ENCODE peak calls at places on chromosomes 12 and 14, in nine cellular contexts. S is body of pancreas; I is ovary; C is gastrocnemius medialis; Z is iPS DF 6.9; V is CD8-positive, alpha-beta T cell; E is sigmoid colon; F is RWPE1; K is endothelial cell of umbilical vein. Y is an unnamed sample.

GRCh38 chr14:81453166-81453766 is 53.1 kb upstream of the STON2 start:
- DNase-seq in K (peak; percentile 48), F (peak; percentile 37), I (peak; percentile 60), E (peak; percentile 71), S (peak; percentile 63), C (peak; percentile 39), Z (no peak), V (peak; percentile 45), Y (no peak)

GRCh38 chr14:65153101-65153500 is 50.8 kb upstream of the MAX start:
- DNase-seq in F (no peak), C (no peak), K (no peak), I (peak; percentile 50), V (no peak), Z (no peak), S (no peak), E (no peak), Y (no peak)

GRCh38 chr12:10722905-10723866 is at the start of gene YBX3:
- DNase-seq in V (peak; percentile 60), C (peak; percentile 93), Z (no peak), K (peak; percentile 84), E (peak; percentile 95), I (peak; percentile 90), F (peak; percentile 80), S (peak; percentile 93), Y (peak; percentile 94)

GRCh38 chr12:78697817-78698415 is 166.7 kb upstream of the SYT1 start:
- DNase-seq in I (no peak), E (no peak), Z (no peak), C (no peak), F (peak; percentile 9), S (no peak), V (no peak), K (peak; percentile 14), Y (no peak)

GRCh38 chr12:83265798-83266197 is 579.1 kb downstream of the TMTC2 start:
- DNase-seq in C (no peak), V (no peak), E (no peak), K (no peak), F (no peak), I (no peak), S (no peak), Z (no peak), Y (no peak)

GRCh38 chr12:104465379-104465778 is 8.6 kb downstream of the CHST11 start:
- DNase-seq in C (no peak), I (no peak), Z (no peak), V (no peak), E (no peak), K (no peak), F (no peak), S (no peak), Y (no peak)

GRCh38 chr12:64633940-64634337 is 23.6 kb downstream of the RASSF3 start:
- DNase-seq in Z (no peak), E (peak; percentile 76), I (no peak), V (peak; percentile 38), C (no peak), S (peak; percentile 71), K (peak; percentile 80), F (no peak), Y (peak; percentile 84)

GRCh38 chr12:39441189-39441962 is 1.5 kb downstream of the KIF21A start:
- DNase-seq in K (no peak), I (no peak), Z (no peak), F (no peak), S (no peak), E (no peak), V (no peak), C (no peak), Y (no peak)

GRCh38 chr14:100214768-100215079 is 24.2 kb upstream of the YY1 start:
- DNase-seq in Z (no peak), K (no peak), E (no peak), V (no peak), C (no peak), I (no peak), S (no peak), F (no peak), Y (no peak)

GRCh38 chr12:131892711-131893604 is 1.5 kb upstream of the ULK1 start:
- DNase-seq in S (no peak), F (no peak), V (no peak), I (no peak), Z (no peak), E (no peak), K (no peak), C (no peak), Y (no peak)

GRCh38 chr14:41609704-41610183 is 3.1 kb downstream of the LRFN5 start:
- DNase-seq in C (no peak), V (no peak), Z (no peak), I (no peak), E (peak; percentile 74), F (no peak), S (no peak), K (no peak), Y (no peak)

GRCh38 chr12:116659771-116660481 is 77.9 kb downstream of the SPRING1 start:
- DNase-seq in E (no peak), S (no peak), K (no peak), I (no peak), C (no peak), Z (no peak), F (no peak), V (no peak), Y (no peak)

GRCh38 chr14:88825078-88825458 is 617 bp downstream of the TTC8 start:
- DNase-seq in E (no peak), C (no peak), I (no peak), S (no peak), V (no peak), Z (no peak), K (no peak), F (peak; percentile 12), Y (no peak)
- H3K27ac ChIP-seq in E (peak overlapping the region; percentile 83), C (no peak overlapping the region), I (peak overlapping the region; percentile 87), S (peak overlapping the region; percentile 94), V (peak overlapping the region; percentile 69), Z (no peak overlapping the region), K (peak overlapping the region; percentile 88), F (peak overlapping the region; percentile 82), Y (peak overlapping the region; percentile 72)

GRCh38 chr12:15621140-15621539 is 168.0 kb downstream of the EPS8 start:
- DNase-seq in Z (no peak), K (peak; percentile 60), E (no peak), I (no peak), V (no peak), S (no peak), F (no peak), C (no peak), Y (no peak)
- H3K27ac ChIP-seq in Z (no peak overlapping the region), K (no peak overlapping the region), E (no peak overlapping the region), I (no peak overlapping the region), V (no peak overlapping the region), S (no peak overlapping the region), F (no peak overlapping the region), C (no peak overlapping the region), Y (peak overlapping the region; percentile 3)

DNA sequence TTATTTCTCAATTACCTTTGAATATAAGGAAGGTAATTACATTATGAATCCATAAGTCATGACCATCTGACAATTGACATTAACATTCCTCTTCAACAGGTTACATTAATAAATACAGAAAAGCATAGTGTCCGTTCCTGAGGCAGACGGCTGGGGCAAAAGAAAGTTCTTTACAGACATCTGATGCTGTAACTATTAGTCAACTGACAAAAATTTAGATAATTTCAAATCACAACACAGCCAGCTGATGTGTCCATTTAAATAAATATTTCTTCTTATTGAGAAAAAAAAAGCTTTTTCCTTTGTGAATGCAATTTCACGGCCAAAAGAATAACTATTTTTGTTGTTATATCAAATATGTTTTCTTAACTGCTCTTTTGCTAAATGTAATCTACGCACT is 9.2 kb upstream of the PYROXD1 start:
- DNase-seq in Z (no peak), E (no peak), K (peak; percentile 56), I (no peak), S (no peak), V (no peak), C (no peak), F (no peak), Y (no peak)
- H3K27ac ChIP-seq in Z (no peak overlapping the region), E (no peak overlapping the region), K (peak overlapping the region; percentile 77), I (no peak overlapping the region), S (no peak overlapping the region), V (no peak overlapping the region), C (no peak overlapping the region), F (no peak overlapping the region), Y (no peak overlapping the region)

GRCh38 chr12:40560848-40561247 is 131.4 kb upstream of the CNTN1 start:
- DNase-seq in K (no peak), E (no peak), V (no peak), Z (no peak), C (no peak), F (no peak), S (no peak), I (no peak), Y (no peak)
- H3K27ac ChIP-seq in K (no peak overlapping the region), E (no peak overlapping the region), V (no peak overlapping the region), Z (no peak overlapping the region), C (no peak overlapping the region), F (no peak overlapping the region), S (no peak overlapping the region), I (no peak overlapping the region), Y (no peak overlapping the region)

Y was measured in ascending aorta.